ENCODE peak calls at places on chromosomes 12 and 14, in five cellular contexts. W is BJ; V is K562; Y is activated CD8-positive, alpha-beta memory T cell treated with anti-CD3 and anti-CD28 coated beads for 24 hours; M is effector CD4-positive, alpha-beta T cell. Q is an unnamed sample.

GRCh38 chr14:28756896-28757570 is 9.6 kb upstream of the FOXG1 start:
- DNase-seq in W (no peak), V (peak; percentile 40), M (no peak), Y (no peak), Q (no peak)

GRCh38 chr14:46820291-46820690 is 168.7 kb upstream of the RPL10L start:
- DNase-seq in W (no peak), Y (no peak), M (no peak), V (peak; percentile 3), Q (no peak)

GRCh38 chr14:71321556-71322315 is 414.5 kb downstream of the PCNX1 start:
- DNase-seq in W (no peak), M (no peak), V (peak; percentile 30), Y (no peak), Q (no peak)

GRCh38 chr12:104280703-104281458 is 22.7 kb upstream of the EID3 start:
- DNase-seq in Y (peak; percentile 17), M (no peak), W (peak; percentile 91), V (peak; percentile 45), Q (no peak)

GRCh38 chr14:59688224-59689170 is 111.9 kb upstream of the CCDC175 start:
- DNase-seq in Y (peak; percentile 58), W (no peak), M (no peak), V (peak; percentile 35), Q (peak; percentile 63)

GRCh38 chr12:79155703-79156102 is 291.1 kb downstream of the SYT1 start:
- DNase-seq in Y (no peak), W (peak; percentile 14), V (no peak), M (no peak), Q (no peak)

GRCh38 chr14:35534884-35535793 is 1.2 kb downstream of the INSM2 start:
- DNase-seq in M (peak; percentile 43), V (peak; percentile 71), W (no peak), Y (peak; percentile 86), Q (peak; percentile 77)

GRCh38 chr14:92844220-92844619 is 50.1 kb downstream of the GOLGA5 start:
- DNase-seq in V (no peak), W (no peak), Y (no peak), M (no peak), Q (no peak)

GRCh38 chr14:102140027-102140749 is 491 bp downstream of the WDR20 start:
- DNase-seq in W (no peak), Y (peak; percentile 74), M (peak; percentile 10), V (no peak), Q (peak; percentile 79)

GRCh38 chr14:33762462-33762861 is 188.4 kb downstream of the EGLN3 start:
- DNase-seq in Y (no peak), V (no peak), M (no peak), W (no peak), Q (no peak)

GRCh38 chr14:54444003-54444402 is 2.8 kb upstream of the CNIH1 start:
- DNase-seq in V (no peak), Y (no peak), W (peak; percentile 46), M (no peak), Q (no peak)

GRCh38 chr12:57166971-57167371 is 19.6 kb upstream of the LRP1-AS start:
- DNase-seq in M (no peak), Y (no peak), W (no peak), V (peak; percentile 47), Q (no peak)

GRCh38 chr14:91249841-91250616 is 5.5 kb upstream of the GPR68 start:
- DNase-seq in Y (no peak), M (peak; percentile 47), V (peak; percentile 39), W (no peak), Q (no peak)

GRCh38 chr12:29320295-29321090 is 60.5 kb downstream of the ERGIC2 start:
- DNase-seq in Y (no peak), V (no peak), M (no peak), W (peak; percentile 51), Q (no peak)

GRCh38 chr14:75147423-75148071 is 20.7 kb upstream of the NEK9 start:
- DNase-seq in Y (no peak), M (no peak), W (no peak), V (no peak), Q (no peak)

GRCh38 chr14:98868846-98869245 is 403.2 kb downstream of the BCL11B start:
- DNase-seq in W (no peak), V (no peak), M (no peak), Y (no peak), Q (no peak)

GRCh38 chr12:49017764-49018281 is 753 bp downstream of the PRKAG1 start:
- DNase-seq in Y (peak; percentile 75), M (no peak), V (peak; percentile 57), W (no peak), Q (no peak)

GRCh38 chr12:8088574-8088973 is 6.5 kb downstream of the NECAP1 start:
- DNase-seq in W (no peak), Y (peak; percentile 66), M (peak; percentile 9), V (no peak), Q (no peak)

GRCh38 chr12:65500121-65500846 is 221.8 kb downstream of the MSRB3 start:
- DNase-seq in Y (no peak), V (no peak), M (no peak), W (no peak), Q (no peak)

GRCh38 chr12:103269962-103270361 is 225.8 kb downstream of the C12orf42 start:
- DNase-seq in Y (no peak), V (no peak), W (no peak), M (no peak), Q (no peak)

GRCh38 chr14:105249175-105250007 is 1.1 kb downstream of the BTBD6 start:
- DNase-seq in W (no peak), Y (peak; percentile 61), M (no peak), V (no peak), Q (no peak)

GRCh38 chr12:57214398-57214781 is 2.2 kb upstream of the NXPH4 start:
- DNase-seq in M (peak; percentile 64), V (peak; percentile 81), W (no peak), Y (peak; percentile 85), Q (no peak)

GRCh38 chr14:54300881-54301280 is 95.9 kb upstream of the CDKN3 start:
- DNase-seq in W (no peak), M (no peak), V (no peak), Y (no peak), Q (no peak)

GRCh38 chr12:575948-576612 is 87.2 kb downstream of the NINJ2 start:
- DNase-seq in W (no peak), M (peak; percentile 76), V (peak; percentile 85), Y (peak; percentile 98), Q (peak; percentile 93)

GRCh38 chr12:125525879-125526278 is 460.6 kb downstream of the AACS start:
- DNase-seq in Y (no peak), V (no peak), W (no peak), M (no peak), Q (no peak)